ENCODE peak calls at places on chromosomes 11 and 22, in five cellular contexts. E, R, Y, J and P are unnamed samples.
A peak's percentile ranks its signal among the peaks of the same experiment; 100 is the strongest.

GRCh38 chr11:128806496-128807261 is 60.4 kb downstream of the KCNJ1 start:
- DNase-seq in R (no peak), Y (no peak), J (no peak), E (no peak), P (no peak)

GRCh38 chr11:10310301-10310841 is 5.5 kb downstream of the ADM start:
- DNase-seq in R (no peak), J (peak; percentile 44), Y (peak; percentile 26), E (no peak), P (peak; percentile 89)

GRCh38 chr22:49960967-49961600 is 512 bp downstream of the PIM3 start:
- DNase-seq in R (peak; percentile 47), E (peak; percentile 56), J (no peak), Y (peak; percentile 61), P (peak; percentile 65)

GRCh38 chr11:72741429-72741833 is 10.8 kb downstream of the ARAP1 start:
- DNase-seq in R (peak; percentile 44), Y (no peak), E (peak; percentile 38), J (no peak), P (peak; percentile 37)

GRCh38 chr11:60974726-60975125 is 3.2 kb downstream of the CD6 start:
- DNase-seq in Y (no peak), R (no peak), J (no peak), E (no peak), P (no peak)

GRCh38 chr22:17305076-17305475 is 64.2 kb upstream of the CECR2 start:
- DNase-seq in J (no peak), E (no peak), R (no peak), Y (no peak), P (no peak)

GRCh38 chr11:119729581-119730346 is 764 bp upstream of the NECTIN1 start:
- DNase-seq in J (peak; percentile 57), R (peak; percentile 80), Y (peak; percentile 68), E (peak; percentile 59), P (no peak)

GRCh38 chr11:29780756-29781155 is 236.1 kb downstream of the KCNA4 start:
- DNase-seq in Y (no peak), R (no peak), E (peak; percentile 6), J (no peak), P (no peak)

GRCh38 chr11:46309669-46310288 is 32.3 kb downstream of the CREB3L1 start:
- DNase-seq in R (peak; percentile 68), E (no peak), Y (no peak), J (no peak), P (peak; percentile 40)

GRCh38 chr11:109062445-109062844 is 359.5 kb upstream of the C11orf87 start:
- DNase-seq in R (no peak), E (no peak), J (peak; percentile 56), Y (no peak), P (no peak)

GRCh38 chr11:111000400-111001090 is 245.0 kb upstream of the POU2AF2 start:
- DNase-seq in J (peak; percentile 77), Y (no peak), E (no peak), R (no peak), P (no peak)

GRCh38 chr11:92461478-92461877 is 236.9 kb downstream of the FAT3 start:
- DNase-seq in E (no peak), J (no peak), Y (no peak), R (no peak), P (no peak)

GRCh38 chr11:124718801-124719200 is 20.9 kb upstream of the NRGN start:
- DNase-seq in E (no peak), Y (no peak), R (no peak), J (no peak), P (no peak)

DNA sequence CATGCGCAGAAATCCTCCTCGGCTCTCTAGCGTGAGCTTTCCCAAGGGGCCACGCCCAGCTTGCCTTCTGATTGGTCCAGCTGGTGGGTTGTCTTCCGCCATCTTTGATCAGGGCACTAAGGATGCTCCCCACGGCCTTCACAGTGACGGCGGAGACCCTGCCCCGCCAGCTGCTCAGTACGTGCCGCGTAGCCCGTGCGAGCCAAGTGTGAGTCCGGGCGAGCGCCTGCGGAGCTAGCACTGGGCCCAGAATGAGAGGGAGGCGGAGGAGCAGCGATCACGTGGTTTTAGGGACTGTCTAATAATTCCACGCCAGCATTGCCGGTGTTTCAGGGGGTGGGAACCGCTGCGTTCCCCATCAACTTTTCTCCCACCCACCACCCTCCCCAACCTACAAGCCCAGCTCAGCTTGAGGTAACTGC is 1.6 kb upstream of the MTFP1 start:
- DNase-seq in Y (peak; percentile 98), R (peak; percentile 98), J (peak; percentile 100), E (peak; percentile 100), P (peak; percentile 100)
- H3K4me1 ChIP-seq in Y (peaks cover 79% of the 10 kb centered on the region), R (peaks cover 55% of the 10 kb centered on the region), J (peaks cover 36% of the 10 kb centered on the region), E (peaks cover 10% of the 10 kb centered on the region), P (peaks cover 35% of the 10 kb centered on the region)

GRCh38 chr11:118084247-118084646 is 2.5 kb downstream of the SMIM35 start:
- DNase-seq in R (peak; percentile 36), J (no peak), Y (peak; percentile 58), E (no peak), P (no peak)
- H3K4me2 ChIP-seq in R (no peak overlapping the region), J (no peak overlapping the region), Y (no peak overlapping the region), E (no peak overlapping the region), P (no peak overlapping the region)

GRCh38 chr11:47590026-47590861 is 3.8 kb downstream of the FAM180B start:
- DNase-seq in E (peak; percentile 15), J (no peak), R (no peak), Y (no peak), P (no peak)
- H2AFZ ChIP-seq in E (no peak overlapping the region), J (peak overlapping the region; percentile 15), R (no peak overlapping the region), Y (peak overlapping the region; percentile 74), P (no peak overlapping the region)

GRCh38 chr11:57306941-57307598 is 17.7 kb downstream of the TNKS1BP1 start:
- DNase-seq in Y (no peak), J (no peak), E (no peak), R (no peak), P (no peak)

GRCh38 chr11:57303280-57303989 is 21.3 kb downstream of the TNKS1BP1 start:
- DNase-seq in Y (no peak), E (no peak), J (no peak), R (no peak), P (no peak)

GRCh38 chr11:57303990-57304579 is 20.7 kb downstream of the TNKS1BP1 start:
- DNase-seq in E (no peak), R (peak; percentile 87), J (peak; percentile 58), Y (peak; percentile 62), P (no peak)

GRCh38 chr11:57306156-57306876 is 18.4 kb downstream of the TNKS1BP1 start:
- DNase-seq in Y (no peak), E (no peak), R (no peak), J (peak; percentile 73), P (no peak)

DNA sequence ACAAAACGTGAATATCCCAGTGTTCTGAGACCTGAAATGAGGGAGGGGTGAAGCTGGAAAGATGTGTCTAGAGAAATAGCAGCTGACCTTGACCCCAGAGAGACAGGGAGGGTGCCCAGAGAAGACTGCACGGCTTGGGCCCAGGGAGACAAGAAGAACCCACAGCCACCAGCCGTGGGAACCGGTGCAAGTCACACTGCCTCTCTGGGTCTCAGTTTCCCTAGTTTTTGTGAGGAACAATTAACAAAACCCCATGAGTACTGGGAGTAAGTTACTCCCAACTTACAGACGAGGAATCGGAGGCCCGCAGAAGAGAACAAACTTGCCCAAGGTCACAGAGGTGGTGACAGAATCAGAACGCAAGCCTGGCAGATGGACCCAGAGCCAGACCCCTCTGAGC is 19.2 kb downstream of the TNKS1BP1 start:
- DNase-seq in E (no peak), J (no peak), Y (no peak), R (no peak), P (no peak)
- H3K4me1 ChIP-seq in E (no peaks in the 10 kb centered on the region), J (peaks cover 21% of the 10 kb centered on the region), Y (peaks cover 69% of the 10 kb centered on the region), R (peaks cover 67% of the 10 kb centered on the region), P (no peaks in the 10 kb centered on the region)

GRCh38 chr11:35159111-35159510 is 20.1 kb downstream of the CD44 start:
- DNase-seq in Y (no peak), J (no peak), E (no peak), R (no peak), P (no peak)
- H3K4me2 ChIP-seq in Y (peak overlapping the region; percentile 10), J (no peak overlapping the region), E (peak overlapping the region; percentile 4), R (no peak overlapping the region), P (no peak overlapping the region)

DNA sequence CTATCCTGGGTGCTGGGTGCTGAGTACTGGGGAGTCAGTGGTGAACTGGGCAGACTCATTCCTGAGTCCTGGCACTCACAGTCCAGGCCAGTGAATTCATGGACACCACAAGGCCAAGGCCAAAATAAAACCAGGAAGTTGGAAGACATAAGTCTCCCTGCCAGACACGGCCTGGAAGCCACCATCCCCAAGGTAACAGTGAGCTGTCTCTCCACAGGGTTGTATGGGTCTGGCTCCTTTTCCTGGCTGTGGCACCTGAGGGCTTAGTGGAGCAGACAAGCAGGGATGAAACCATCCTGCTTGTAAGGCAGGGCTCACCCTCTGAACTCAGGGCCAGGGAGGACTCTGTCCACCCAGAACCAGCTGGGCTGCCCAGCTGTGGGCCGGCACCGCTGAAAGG is 54.7 kb upstream of the ALX4 start:
- DNase-seq in J (no peak), R (no peak), E (no peak), Y (no peak), P (no peak)
- H2AFZ ChIP-seq in J (no peak overlapping the region), R (no peak overlapping the region), E (no peak overlapping the region), Y (no peak overlapping the region), P (no peak overlapping the region)

GRCh38 chr11:12249590-12250260 is 127.6 kb upstream of the PARVA start:
- DNase-seq in J (no peak), E (no peak), R (no peak), Y (no peak), P (no peak)
- H3K4me1 ChIP-seq in J (peaks cover 6% of the 10 kb centered on the region), E (peaks cover 25% of the 10 kb centered on the region), R (peaks cover 49% of the 10 kb centered on the region), Y (no peaks in the 10 kb centered on the region), P (no peaks in the 10 kb centered on the region)

GRCh38 chr11:96238563-96239166 is 104.3 kb downstream of the MAML2 start:
- DNase-seq in J (peak; percentile 67), Y (no peak), R (no peak), E (no peak), P (no peak)

GRCh38 chr11:96237759-96238158 is 105.2 kb downstream of the MAML2 start:
- DNase-seq in E (peak; percentile 39), Y (no peak), J (no peak), R (no peak), P (no peak)

GRCh38 chr11:96242191-96242845 is 100.7 kb downstream of the MAML2 start:
- DNase-seq in E (peak; percentile 16), Y (no peak), R (no peak), J (peak; percentile 75), P (peak; percentile 21)

GRCh38 chr11:96242971-96243647 is 99.9 kb downstream of the MAML2 start:
- DNase-seq in R (peak; percentile 95), J (peak; percentile 98), Y (peak; percentile 92), E (peak; percentile 87), P (no peak)

DNA sequence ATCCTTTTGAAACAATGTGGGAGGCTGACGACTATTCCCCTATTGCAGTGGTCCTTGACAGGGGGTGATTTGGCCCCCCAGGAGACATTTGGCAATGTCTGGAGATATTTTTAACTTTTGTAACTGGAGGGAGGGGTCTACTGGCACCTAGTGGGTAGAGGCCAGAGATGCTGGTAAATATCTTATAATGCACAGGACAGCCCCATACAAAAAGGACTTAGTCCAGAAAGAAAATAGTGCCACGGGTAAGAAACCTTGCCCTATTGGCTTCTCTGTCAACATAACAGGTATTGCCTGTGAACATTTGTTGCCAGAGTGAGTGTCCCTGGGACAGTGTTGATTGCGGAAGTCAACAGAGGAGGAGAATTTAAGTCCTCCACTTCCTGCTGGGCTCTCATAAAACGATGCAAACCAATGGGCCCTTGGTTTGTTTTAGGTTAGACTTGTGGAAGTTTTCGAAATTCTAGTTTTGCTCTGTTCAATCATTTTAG is 101.6 kb downstream of the MAML2 start:
- DNase-seq in J (no peak), R (no peak), E (no peak), Y (no peak), P (peak; percentile 43)
- H3K4me2 ChIP-seq in J (no peak overlapping the region), R (no peak overlapping the region), E (peak overlapping the region; percentile 77), Y (no peak overlapping the region), P (peak overlapping the region; percentile 52)